ENCODE peak calls at places on chromosomes 1 and 21, in five cellular contexts. J is breast epithelium, V is stomach, D is esophagus squamous epithelium, B is DND-41. Y is an unnamed sample. For H3K27me3, the result is how much of the 10 kb centered on the place peaks cover.

GRCh38 chr1:162823771-162824525 is 33.4 kb downstream of the HSD17B7 start:
- DNase-seq in J (no peak), V (no peak), D (no peak), B (no peak), Y (no peak)

GRCh38 chr1:33335020-33335419 is 14.1 kb upstream of the A3GALT2 start:
- DNase-seq in J (no peak), V (no peak), D (no peak), B (no peak), Y (no peak)

GRCh38 chr21:30194701-30195299 is 21.1 kb downstream of the CLDN8 start:
- DNase-seq in J (no peak), V (no peak), D (no peak), B (peak), Y (no peak)

GRCh38 chr1:159185121-159185520 is 13.7 kb downstream of the CADM3 start:
- DNase-seq in J (no peak), V (no peak), D (no peak), B (no peak), Y (no peak)

GRCh38 chr1:226702318-226702956 is 36.6 kb downstream of the ITPKB start:
- DNase-seq in J (no peak), V (no peak), D (no peak), B (no peak), Y (no peak)

GRCh38 chr1:112337028-112337531 is 58.9 kb upstream of the CTTNBP2NL start:
- DNase-seq in J (no peak), V (peak), D (no peak), B (peak), Y (no peak)

GRCh38 chr1:62530516-62531154 is 66.7 kb upstream of the ANGPTL3 start:
- DNase-seq in J (peak), V (peak), D (no peak), B (no peak), Y (no peak)

GRCh38 chr1:77925536-77925935 is 37.1 kb downstream of the NEXN start:
- DNase-seq in J (no peak), V (no peak), D (no peak), B (no peak), Y (no peak)

GRCh38 chr1:42926235-42926869 is 32.3 kb downstream of the SLC2A1 start:
- DNase-seq in J (no peak), V (no peak), D (no peak), B (no peak), Y (no peak)

GRCh38 chr1:63703661-63704060 is 70.2 kb upstream of the ROR1 start:
- DNase-seq in J (no peak), V (no peak), D (no peak), B (no peak), Y (no peak)

GRCh38 chr1:22841142-22841541 is 130.5 kb downstream of the EPHB2 start:
- DNase-seq in J (no peak), V (no peak), D (no peak), B (no peak), Y (no peak)

GRCh38 chr1:17802164-17802563 is 47.0 kb downstream of the ACTL8 start:
- DNase-seq in J (no peak), V (peak), D (no peak), B (no peak), Y (no peak)

GRCh38 chr1:225874431-225874830 is 7.7 kb downstream of the TMEM63A start:
- DNase-seq in J (no peak), V (no peak), D (no peak), B (no peak), Y (no peak)

GRCh38 chr21:45373991-45374816 is 30.8 kb upstream of the COL18A1 start:
- DNase-seq in J (no peak), V (no peak), D (no peak), B (no peak), Y (no peak)

GRCh38 chr1:92752719-92753118 is 32.2 kb downstream of the EVI5 start:
- DNase-seq in J (no peak), V (no peak), D (no peak), B (no peak), Y (no peak)

GRCh38 chr1:220708929-220709801 is 19.0 kb downstream of the C1orf115 start:
- DNase-seq in J (no peak), V (no peak), D (no peak), B (no peak), Y (no peak)

GRCh38 chr1:154328318-154329151 is 3.2 kb downstream of the ATP8B2 start:
- DNase-seq in J (peak), V (peak), D (no peak), B (peak), Y (peak)

GRCh38 chr1:184078564-184079107 is 27.1 kb downstream of the TSEN15 start:
- DNase-seq in J (no peak), V (no peak), D (no peak), B (no peak), Y (no peak)

GRCh38 chr1:69568435-69569280 is 936 bp downstream of the LRRC7 start:
- DNase-seq in J (no peak), V (no peak), D (no peak), B (no peak), Y (no peak)

GRCh38 chr1:224592636-224593579 is 23.2 kb upstream of the CNIH3 start:
- DNase-seq in J (peak), V (no peak), D (no peak), B (peak), Y (peak)

GRCh38 chr1:240658312-240658975 is 46.5 kb upstream of the GREM2 start:
- DNase-seq in J (no peak), V (no peak), D (no peak), B (no peak), Y (no peak)

GRCh38 chr21:45886610-45887026 is 95.0 kb upstream of the COL6A1 start:
- DNase-seq in J (no peak), V (no peak), D (no peak), B (no peak), Y (no peak)

GRCh38 chr1:205813755-205814058 is 709 bp upstream of the SLC41A1 start:
- DNase-seq in J (no peak), V (no peak), D (no peak), B (no peak), Y (no peak)

GRCh38 chr1:117058810-117059209 is 1.3 kb upstream of the TTF2 start:
- DNase-seq in J (no peak), V (no peak), D (no peak), B (no peak), Y (no peak)

GRCh38 chr1:85297855-85298629 is 21.6 kb upstream of the BCL10 start:
- DNase-seq in J (no peak), V (peak), D (no peak), B (peak), Y (peak)

GRCh38 chr1:117578466-117578865 is 27.4 kb upstream of the TENT5C start:
- DNase-seq in J (no peak), V (no peak), D (no peak), B (no peak), Y (no peak)

GRCh38 chr1:56133517-56134472 is 445.6 kb downstream of the PLPP3 start:
- DNase-seq in J (no peak), V (no peak), D (no peak), B (no peak), Y (no peak)

GRCh38 chr1:24175033-24175755 is 11.9 kb downstream of the IFNLR1 start:
- DNase-seq in J (no peak), V (no peak), D (no peak), B (no peak), Y (no peak)

GRCh38 chr21:39353295-39353694 is 4.4 kb upstream of the HMGN1 start:
- DNase-seq in J (no peak), V (no peak), D (no peak), B (no peak), Y (no peak)

GRCh38 chr1:213273546-213273945 is 222.5 kb downstream of the RPS6KC1 start:
- DNase-seq in J (no peak), V (no peak), D (no peak), B (no peak), Y (no peak)

GRCh38 chr1:20447794-20448193 is 38.2 kb downstream of the CAMK2N1 start:
- DNase-seq in J (peak), V (no peak), D (no peak), B (no peak), Y (no peak)

GRCh38 chr1:20445956-20446355 is 40.1 kb downstream of the CAMK2N1 start:
- DNase-seq in J (peak), V (no peak), D (no peak), B (no peak), Y (no peak)

GRCh38 chr1:20443703-20444587 is 42.1 kb downstream of the CAMK2N1 start:
- DNase-seq in J (peak), V (no peak), D (no peak), B (no peak), Y (no peak)

GRCh38 chr1:20448626-20449215 is 37.3 kb downstream of the CAMK2N1 start:
- DNase-seq in J (no peak), V (no peak), D (no peak), B (no peak), Y (no peak)

GRCh38 chr1:20446796-20447195 is 39.2 kb downstream of the CAMK2N1 start:
- DNase-seq in J (peak), V (no peak), D (no peak), B (no peak), Y (no peak)
- H3K27me3 ChIP-seq in J (under half), V (under half), D (under half), B (under half), Y (under half)

GRCh38 chr1:236850580-236850979 is 55.5 kb downstream of the MTR start:
- DNase-seq in J (no peak), V (no peak), D (no peak), B (no peak), Y (no peak)
- H3K27ac ChIP-seq in J (no peak), V (no peak), D (no peak), B (no peak), Y (no peak)

GRCh38 chr1:8723010-8723409 is 94.4 kb downstream of the RERE start:
- DNase-seq in J (no peak), V (no peak), D (no peak), B (no peak), Y (no peak)
- H3K4me3 ChIP-seq in J (no peak), V (no peak), D (no peak), B (no peak), Y (no peak)

GRCh38 chr1:202812176-202813026 is 1.6 kb downstream of the PCAT6 start:
- DNase-seq in J (peak), V (no peak), D (no peak), B (no peak), Y (no peak)
- H3K27me3 ChIP-seq in J (under half), V (under half), D (under half), B (half or more), Y (under half)

GRCh38 chr1:237050185-237050584 is 8.2 kb downstream of the RYR2 start:
- DNase-seq in J (no peak), V (no peak), D (no peak), B (no peak), Y (no peak)
- H3K27ac ChIP-seq in J (no peak), V (no peak), D (no peak), B (no peak), Y (no peak)

GRCh38 chr1:44101356-44101755 is 17.3 kb upstream of the KLF17 start:
- DNase-seq in J (no peak), V (no peak), D (no peak), B (no peak), Y (no peak)

GRCh38 chr1:44108241-44108640 is 10.4 kb upstream of the KLF17 start:
- DNase-seq in J (no peak), V (no peak), D (no peak), B (no peak), Y (no peak)

GRCh38 chr1:44105810-44106209 is 12.8 kb upstream of the KLF17 start:
- DNase-seq in J (no peak), V (no peak), D (no peak), B (no peak), Y (no peak)

GRCh38 chr1:44100183-44100582 is 18.4 kb upstream of the KLF17 start:
- DNase-seq in J (no peak), V (no peak), D (no peak), B (no peak), Y (no peak)

GRCh38 chr1:44103270-44104131 is 15.1 kb upstream of the KLF17 start:
- DNase-seq in J (no peak), V (no peak), D (no peak), B (peak), Y (no peak)
- H3K4me3 ChIP-seq in J (no peak), V (no peak), D (no peak), B (no peak), Y (no peak)

GRCh38 chr1:38038836-38039235 is 7.8 kb downstream of the POU3F1 start:
- DNase-seq in J (no peak), V (no peak), D (no peak), B (no peak), Y (no peak)
- H3K27me3 ChIP-seq in J (under half), V (under half), D (under half), B (under half), Y (under half)

GRCh38 chr1:39901486-39902120 is at the start of gene MYCL:
- DNase-seq in J (peak), V (peak), D (no peak), B (peak), Y (peak)

GRCh38 chr1:39900662-39901485 is 843 bp downstream of the MYCL start:
- DNase-seq in J (no peak), V (peak), D (no peak), B (no peak), Y (no peak)

GRCh38 chr1:39898648-39899603 is 2.8 kb downstream of the MYCL start:
- DNase-seq in J (no peak), V (peak), D (no peak), B (no peak), Y (no peak)

GRCh38 chr1:39898146-39898545 is 3.6 kb downstream of the MYCL start:
- DNase-seq in J (no peak), V (no peak), D (no peak), B (no peak), Y (no peak)

GRCh38 chr1:39899611-39900538 is 1.8 kb downstream of the MYCL start:
- DNase-seq in J (no peak), V (no peak), D (no peak), B (no peak), Y (no peak)
- H3K27ac ChIP-seq in J (no peak), V (no peak), D (peak), B (no peak), Y (no peak)

GRCh38 chr21:33644383-33645074 is 2.2 kb downstream of the ITSN1 start:
- DNase-seq in J (no peak), V (no peak), D (no peak), B (no peak), Y (no peak)
- H3K4me3 ChIP-seq in J (peak), V (peak), D (peak), B (no peak), Y (no peak)

Y was measured in CD4-positive, CD25-positive, alpha-beta regulatory T cell.